ENCODE peak calls at places on chromosomes 12 and 14, in six cellular contexts. I, X, K, T, A and J are unnamed samples.

GRCh38 chr14:72894623-72895378 is 900 bp upstream of the DPF3 start:
- DNase-seq in I (no peak), X (no peak), K (peak; percentile 68), T (no peak), A (peak; percentile 64), J (no peak)

GRCh38 chr12:15116983-15117382 is 104.2 kb downstream of the RERG start:
- DNase-seq in I (no peak), X (no peak), K (no peak), T (no peak), A (no peak), J (no peak)

GRCh38 chr12:39935275-39935674 is 170.6 kb downstream of the SLC2A13 start:
- DNase-seq in I (no peak), X (no peak), K (no peak), T (no peak), A (no peak), J (no peak)

GRCh38 chr14:99035712-99036593 is 236.0 kb downstream of the BCL11B start:
- DNase-seq in I (peak; percentile 10), X (no peak), K (peak; percentile 71), T (no peak), A (no peak), J (no peak)

GRCh38 chr14:42980419-42980818 is 1373.7 kb downstream of the LRFN5 start:
- DNase-seq in I (no peak), X (no peak), K (no peak), T (no peak), A (no peak), J (no peak)

GRCh38 chr12:104567832-104568490 is 111.2 kb downstream of the CHST11 start:
- DNase-seq in I (no peak), X (no peak), K (no peak), T (no peak), A (no peak), J (no peak)

GRCh38 chr12:75327642-75328041 is 2.5 kb downstream of the CAPS2 start:
- DNase-seq in I (no peak), X (no peak), K (no peak), T (no peak), A (no peak), J (no peak)

GRCh38 chr12:62146323-62146722 is 113.9 kb upstream of the USP15 start:
- DNase-seq in I (no peak), X (no peak), K (no peak), T (no peak), A (no peak), J (no peak)

GRCh38 chr12:13425766-13426165 is 229.2 kb downstream of the EMP1 start:
- DNase-seq in I (no peak), X (no peak), K (no peak), T (no peak), A (no peak), J (no peak)

GRCh38 chr14:26595922-26596721 is 1.7 kb downstream of the NOVA1 start:
- DNase-seq in I (no peak), X (no peak), K (peak; percentile 40), T (no peak), A (no peak), J (no peak)

GRCh38 chr14:68157971-68158371 is 338.4 kb downstream of the RAD51B start:
- DNase-seq in I (no peak), X (no peak), K (no peak), T (no peak), A (no peak), J (no peak)

GRCh38 chr12:69657376-69658137 is 41.5 kb downstream of the BEST3 start:
- DNase-seq in I (peak; percentile 49), X (no peak), K (no peak), T (no peak), A (peak; percentile 92), J (no peak)

GRCh38 chr14:104968541-104969401 is 9.4 kb downstream of the AHNAK2 start:
- DNase-seq in I (no peak), X (no peak), K (no peak), T (no peak), A (no peak), J (no peak)

GRCh38 chr12:89817501-89818226 is 109.0 kb upstream of the ATP2B1 start:
- DNase-seq in I (no peak), X (no peak), K (no peak), T (no peak), A (no peak), J (no peak)

GRCh38 chr14:77088219-77088618 is 9.8 kb upstream of the CIPC start:
- DNase-seq in I (no peak), X (no peak), K (peak; percentile 80), T (no peak), A (no peak), J (no peak)

GRCh38 chr12:69756088-69756731 is 17.6 kb downstream of the RAB3IP start:
- DNase-seq in I (no peak), X (no peak), K (no peak), T (no peak), A (no peak), J (no peak)

GRCh38 chr12:132046561-132046960 is 96.8 kb downstream of the EP400 start:
- DNase-seq in I (no peak), X (no peak), K (no peak), T (no peak), A (no peak), J (no peak)

GRCh38 chr14:89303452-89304435 is 113.3 kb downstream of the FOXN3 start:
- DNase-seq in I (peak; percentile 12), X (peak; percentile 76), K (no peak), T (no peak), A (no peak), J (no peak)
- TF ChIP-seq POLR2A in I (no peak), X (peak; percentile 70), K (no peak), T (peak; percentile 63), A (no peak), J (peak; percentile 66)

GRCh38 chr12:6363330-6364036 is 11.9 kb downstream of the SCNN1A start:
- DNase-seq in I (peak; percentile 85), X (no peak), K (peak; percentile 82), T (peak; percentile 87), A (peak; percentile 85), J (peak; percentile 76)
- TF ChIP-seq TAF1 in I (peak; percentile 70), X (no peak), K (peak; percentile 31), T (no peak), A (peak; percentile 48), J (no peak)

DNA sequence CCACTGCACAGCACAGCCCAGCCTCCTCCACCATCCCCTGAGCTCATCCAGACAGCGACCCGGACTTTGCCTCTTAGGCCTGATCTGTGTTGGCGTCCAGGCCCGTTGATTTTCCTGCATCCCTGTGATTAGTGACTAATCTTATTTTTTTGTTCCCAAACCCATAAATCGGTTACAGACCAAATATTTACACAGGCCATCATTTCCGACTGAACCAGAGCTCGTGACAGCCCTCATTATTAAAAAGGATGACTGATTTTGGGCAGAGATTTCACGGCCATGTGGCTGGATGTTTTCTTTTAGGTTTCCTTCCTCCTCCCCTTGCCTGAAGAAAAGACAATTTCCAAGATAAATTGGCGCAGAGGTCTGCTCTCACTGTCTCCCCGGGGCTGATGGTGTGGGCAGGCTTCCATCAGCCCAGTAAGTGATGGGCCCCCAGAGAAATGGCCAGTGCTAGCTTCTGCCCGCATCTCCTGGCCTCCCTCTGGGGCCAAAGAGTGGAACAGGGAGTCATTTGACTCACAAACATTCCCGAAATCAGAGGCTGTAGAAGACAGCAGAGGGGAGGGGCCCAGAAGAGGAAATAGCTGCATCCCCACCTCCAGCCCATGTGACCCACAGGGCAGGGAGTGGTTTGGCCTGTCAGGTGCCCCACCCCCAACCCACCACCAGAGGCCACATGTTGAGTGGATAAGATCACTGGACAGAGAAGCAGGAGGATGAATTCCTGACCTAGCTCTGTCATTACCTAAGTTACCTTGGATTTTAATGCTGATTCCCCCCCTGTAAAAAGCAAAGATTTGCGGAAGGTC is 283.5 kb downstream of the KSR2 start:
- DNase-seq in I (peak; percentile 42), X (no peak), K (peak; percentile 80), T (no peak), A (peak; percentile 39), J (no peak)
- TF ChIP-seq POLR2A in I (no peak), X (no peak), K (no peak), T (no peak), A (no peak), J (no peak)

GRCh38 chr14:84202486-84202885 is 1327.5 kb upstream of the FLRT2 start:
- DNase-seq in I (no peak), X (no peak), K (no peak), T (no peak), A (no peak), J (no peak)
- TF ChIP-seq TAF1 in I (no peak), X (no peak), K (no peak), T (no peak), A (no peak), J (no peak)